ENCODE peak calls at places on chromosome 1, in four cellular contexts. One of them, this sample, is unnamed.
A peak's percentile ranks its signal among the peaks of the same experiment; 100 is the strongest.

GRCh38 chr1:188476606-188477005 is 1647.9 kb downstream of the PLA2G4A start:
- DNase-seq in NCI-H345: no peak
- DNase-seq in activated effector memory CD4-positive, alpha-beta T cell treated with Interleukin-2 at 50 U/mL for 16 hours: no peak
- DNase-seq in endothelial cell: no peak
- DNase-seq in this sample: no peak

GRCh38 chr1:34663031-34663430 is 91.8 kb upstream of the GJB5 start:
- DNase-seq in activated effector memory CD4-positive, alpha-beta T cell treated with Interleukin-2 at 50 U/mL for 16 hours: no peak
- DNase-seq in endothelial cell: no peak
- DNase-seq in NCI-H345: no peak
- DNase-seq in this sample: no peak

GRCh38 chr1:187338762-187339412 is 510.1 kb downstream of the PLA2G4A start:
- DNase-seq in activated effector memory CD4-positive, alpha-beta T cell treated with Interleukin-2 at 50 U/mL for 16 hours: no peak
- DNase-seq in NCI-H345: no peak
- DNase-seq in endothelial cell: no peak
- DNase-seq in this sample: no peak

GRCh38 chr1:157771666-157772425 is 5.1 kb downstream of the FCRL2 start:
- DNase-seq in endothelial cell: no peak
- DNase-seq in activated effector memory CD4-positive, alpha-beta T cell treated with Interleukin-2 at 50 U/mL for 16 hours: no peak
- DNase-seq in NCI-H345: no peak
- DNase-seq in this sample: no peak

GRCh38 chr1:51147394-51147793 is 45.4 kb downstream of the C1orf185 start:
- DNase-seq in activated effector memory CD4-positive, alpha-beta T cell treated with Interleukin-2 at 50 U/mL for 16 hours: no peak
- DNase-seq in endothelial cell: no peak
- DNase-seq in NCI-H345: no peak
- DNase-seq in this sample: no peak

GRCh38 chr1:179128520-179128919 is 46.6 kb downstream of the TOR3A start:
- DNase-seq in NCI-H345: no peak
- DNase-seq in endothelial cell: no peak
- DNase-seq in activated effector memory CD4-positive, alpha-beta T cell treated with Interleukin-2 at 50 U/mL for 16 hours: no peak
- DNase-seq in this sample: no peak

GRCh38 chr1:20936621-20937020 is 149.5 kb upstream of the HP1BP3 start:
- DNase-seq in NCI-H345: no peak
- DNase-seq in activated effector memory CD4-positive, alpha-beta T cell treated with Interleukin-2 at 50 U/mL for 16 hours: no peak
- DNase-seq in endothelial cell: no peak
- DNase-seq in this sample: no peak

GRCh38 chr1:59180715-59181114 is 116.2 kb upstream of the FGGY start:
- DNase-seq in endothelial cell: no peak
- DNase-seq in activated effector memory CD4-positive, alpha-beta T cell treated with Interleukin-2 at 50 U/mL for 16 hours: no peak
- DNase-seq in NCI-H345: no peak
- DNase-seq in this sample: no peak

GRCh38 chr1:181104790-181105133 is 16.3 kb downstream of the IER5 start:
- DNase-seq in activated effector memory CD4-positive, alpha-beta T cell treated with Interleukin-2 at 50 U/mL for 16 hours: peak; percentile 26
- DNase-seq in endothelial cell: peak; percentile 59
- DNase-seq in NCI-H345: peak; percentile 47
- DNase-seq in this sample: peak; percentile 29

GRCh38 chr1:36035154-36035553 is 48.7 kb upstream of the TEKT2 start:
- DNase-seq in endothelial cell: no peak
- DNase-seq in NCI-H345: no peak
- DNase-seq in activated effector memory CD4-positive, alpha-beta T cell treated with Interleukin-2 at 50 U/mL for 16 hours: no peak
- DNase-seq in this sample: no peak

GRCh38 chr1:39272027-39272790 is 67.7 kb downstream of the MACF1 start:
- DNase-seq in activated effector memory CD4-positive, alpha-beta T cell treated with Interleukin-2 at 50 U/mL for 16 hours: no peak
- DNase-seq in NCI-H345: peak; percentile 9
- DNase-seq in endothelial cell: no peak
- DNase-seq in this sample: no peak

GRCh38 chr1:194102607-194103006 is 916.2 kb upstream of the B3GALT2 start:
- DNase-seq in activated effector memory CD4-positive, alpha-beta T cell treated with Interleukin-2 at 50 U/mL for 16 hours: no peak
- DNase-seq in endothelial cell: no peak
- DNase-seq in NCI-H345: no peak
- DNase-seq in this sample: no peak